ENCODE peak calls at places on chromosomes 7 and 10, in seven cellular contexts. F is fibroblast of the aortic adventitia; L is AG20443; O is NCI-H1417; H is HuH-7; C is naive thymus-derived CD8-positive, alpha-beta T cell; K is stimulated activated CD4-positive, alpha-beta T cell treated with anti-CD3 and anti-CD28 coated beads, Interleukin-2, amount 100 ng/mL, for 24 hours. W is an unnamed sample.

GRCh38 chr7:5621776-5622175 is 159.7 kb downstream of the RNF216 start:
- DNase-seq in F (no peak), L (no peak), O (no peak), H (no peak), C (no peak), K (no peak), W (no peak)

GRCh38 chr7:115654384-115655181 is 376.0 kb downstream of the TFEC start:
- DNase-seq in F (no peak), L (peak), O (no peak), H (no peak), C (no peak), K (no peak), W (no peak)

GRCh38 chr7:106371629-106372028 is 86.8 kb upstream of the NAMPT start:
- DNase-seq in F (no peak), L (no peak), O (no peak), H (no peak), C (no peak), K (no peak), W (no peak)

GRCh38 chr10:60237977-60238376 is 151.7 kb downstream of the ANK3 start:
- DNase-seq in F (peak), L (peak), O (no peak), H (no peak), C (no peak), K (peak), W (no peak)

GRCh38 chr10:44863344-44864041 is 47.6 kb upstream of the TMEM72 start:
- DNase-seq in F (no peak), L (no peak), O (no peak), H (no peak), C (peak), K (no peak), W (no peak)

GRCh38 chr10:58152698-58153263 is 114.9 kb downstream of the IPMK start:
- DNase-seq in F (peak), L (peak), O (peak), H (peak), C (no peak), K (peak), W (peak)

GRCh38 chr10:114498413-114499111 is 94.3 kb upstream of the AFAP1L2 start:
- DNase-seq in F (no peak), L (no peak), O (no peak), H (no peak), C (no peak), K (no peak), W (no peak)

GRCh38 chr7:98470131-98470985 is 69.5 kb upstream of the BAIAP2L1 start:
- DNase-seq in F (no peak), L (peak), O (peak), H (peak), C (no peak), K (peak), W (no peak)

GRCh38 chr7:47488205-47488968 is 93.5 kb downstream of the TNS3 start:
- DNase-seq in F (no peak), L (no peak), O (no peak), H (no peak), C (no peak), K (no peak), W (no peak)

GRCh38 chr10:9605231-9605630 is 1412.4 kb upstream of the CELF2 start:
- DNase-seq in F (no peak), L (no peak), O (no peak), H (no peak), C (no peak), K (no peak), W (no peak)

GRCh38 chr10:111234234-111234633 is 157.4 kb downstream of the ADRA2A start:
- DNase-seq in F (no peak), L (no peak), O (no peak), H (no peak), C (no peak), K (no peak), W (no peak)

GRCh38 chr7:138608292-138608691 is 92.9 kb downstream of the SVOPL start:
- DNase-seq in F (peak), L (peak), O (no peak), H (no peak), C (no peak), K (peak), W (no peak)

GRCh38 chr7:90596745-90597526 is 815 bp downstream of the CDK14 start:
- DNase-seq in F (peak), L (peak), O (peak), H (peak), C (no peak), K (no peak), W (peak)

GRCh38 chr7:140885735-140886334 is 38.9 kb downstream of the BRAF start:
- DNase-seq in F (no peak), L (no peak), O (no peak), H (no peak), C (no peak), K (no peak), W (no peak)

GRCh38 chr7:140541513-140542192 is 62.3 kb upstream of the MKRN1 start:
- DNase-seq in F (peak), L (peak), O (peak), H (peak), C (no peak), K (no peak), W (peak)

GRCh38 chr10:2950546-2950945 is 116.8 kb upstream of the PFKP start:
- DNase-seq in F (no peak), L (no peak), O (no peak), H (no peak), C (no peak), K (no peak), W (no peak)

GRCh38 chr10:128871671-128872231 is 595.3 kb upstream of the MGMT start:
- DNase-seq in F (no peak), L (no peak), O (no peak), H (no peak), C (no peak), K (no peak), W (no peak)

GRCh38 chr10:69874464-69874863 is 72.8 kb downstream of the COL13A1 start:
- DNase-seq in F (peak), L (peak), O (no peak), H (no peak), C (no peak), K (no peak), W (no peak)

GRCh38 chr7:47581821-47582747 is at the start of gene TNS3:
- DNase-seq in F (peak), L (peak), O (peak), H (peak), C (no peak), K (no peak), W (peak)

GRCh38 chr10:103367379-103367781 is 396 bp upstream of the TAF5 start:
- DNase-seq in F (no peak), L (no peak), O (peak), H (no peak), C (no peak), K (no peak), W (peak)